ENCODE peak calls at places on chromosomes 4 and X, in four cellular contexts. L is HepG2, M is SK-N-SH, D is GM12878. B is an unnamed sample.

GRCh38 chrX:10043386-10043785 is 76.2 kb downstream of the CLDN34 start:
- DNase-seq in D (no peak), M (no peak), L (no peak), B (no peak)

GRCh38 chr4:163264934-163265333 is 67.5 kb downstream of the NPY1R start:
- DNase-seq in D (no peak), L (no peak), M (no peak), B (no peak)

GRCh38 chr4:94262163-94263016 is 54.7 kb downstream of the SMARCAD1 start:
- DNase-seq in L (no peak), D (no peak), M (no peak), B (no peak)

GRCh38 chr4:2069986-2070385 is 10.9 kb downstream of the NAT8L start:
- DNase-seq in D (no peak), M (peak; percentile 38), L (no peak), B (no peak)

GRCh38 chr4:123361195-123361861 is 35.3 kb upstream of the SPRY1 start:
- DNase-seq in M (no peak), L (no peak), D (no peak), B (no peak)

GRCh38 chrX:40434947-40435346 is 145.8 kb upstream of the ATP6AP2 start:
- DNase-seq in D (no peak), M (peak; percentile 51), L (no peak), B (no peak)

GRCh38 chr4:156898373-156899117 is 73.1 kb downstream of the PDGFC start:
- DNase-seq in M (no peak), L (peak; percentile 35), D (no peak), B (no peak)

GRCh38 chr4:105620640-105621323 is 68.4 kb downstream of the ARHGEF38 start:
- DNase-seq in D (no peak), L (no peak), M (no peak), B (peak; percentile 16)

GRCh38 chrX:109732780-109733657 is at the start of gene ACSL4:
- DNase-seq in D (no peak), M (peak; percentile 88), L (peak; percentile 63), B (peak; percentile 42)

GRCh38 chrX:55014897-55015299 is 14.7 kb downstream of the APEX2 start:
- DNase-seq in M (no peak), L (no peak), D (no peak), B (no peak)

GRCh38 chr4:179059396-179059795 is 1617.2 kb upstream of the AGA start:
- DNase-seq in D (no peak), L (no peak), M (no peak), B (no peak)

GRCh38 chr4:3416270-3416669 is 25.5 kb upstream of the HGFAC start:
- DNase-seq in D (no peak), M (no peak), L (no peak), B (no peak)

GRCh38 chrX:4851534-4851933 is 1138.1 kb upstream of the PRKX start:
- DNase-seq in L (no peak), D (no peak), M (no peak), B (no peak)

GRCh38 chr4:165684177-165684870 is 188.7 kb upstream of the TLL1 start:
- DNase-seq in L (no peak), D (no peak), M (no peak), B (no peak)

GRCh38 chr4:53861856-53862610 is 202.4 kb downstream of the CHIC2 start:
- DNase-seq in M (no peak), L (no peak), D (no peak), B (no peak)

GRCh38 chr4:123503698-123504389 is 107.2 kb downstream of the SPRY1 start:
- DNase-seq in D (no peak), M (no peak), L (no peak), B (no peak)

GRCh38 chr4:38678078-38678477 is 14.1 kb downstream of the KLF3 start:
- DNase-seq in M (no peak), D (no peak), L (no peak), B (no peak)

GRCh38 chrX:10157545-10157944 is 770 bp downstream of the CLCN4 start:
- DNase-seq in L (no peak), M (no peak), D (no peak), B (no peak)

GRCh38 chr4:161577604-161578301 is 586.0 kb downstream of the FSTL5 start:
- DNase-seq in M (no peak), L (no peak), D (no peak), B (no peak)

GRCh38 chr4:26238426-26238781 is 82.4 kb upstream of the RBPJ start:
- DNase-seq in L (peak; percentile 55), M (no peak), D (no peak), B (no peak)

GRCh38 chrX:133523094-133523493 is 107.8 kb upstream of the GPC4 start:
- DNase-seq in L (no peak), D (no peak), M (no peak), B (no peak)

GRCh38 chrX:115679460-115679859 is 118.5 kb downstream of the PLS3 start:
- DNase-seq in D (no peak), M (peak; percentile 61), L (peak; percentile 5), B (peak; percentile 7)

GRCh38 chr4:83259586-83259985 is 25.0 kb downstream of the COQ2 start:
- DNase-seq in M (no peak), L (no peak), D (no peak), B (no peak)

GRCh38 chr4:5757091-5757490 is 46.1 kb downstream of the EVC start:
- DNase-seq in L (no peak), M (no peak), D (no peak), B (no peak)

GRCh38 chrX:105189093-105189492 is 31.4 kb downstream of the TEX13A start:
- DNase-seq in L (no peak), D (no peak), M (no peak), B (no peak)

GRCh38 chr4:122083356-122083755 is 68.8 kb upstream of the BLTP1 start:
- DNase-seq in M (no peak), D (no peak), L (no peak), B (no peak)

GRCh38 chr4:25807101-25807728 is 55.6 kb downstream of the SEL1L3 start:
- DNase-seq in D (no peak), M (no peak), L (no peak), B (no peak)

GRCh38 chrX:113300580-113300979 is 459.9 kb upstream of the AMOT start:
- DNase-seq in M (no peak), L (no peak), D (no peak), B (no peak)

GRCh38 chrX:30689116-30689515 is 35.9 kb downstream of the GK start:
- DNase-seq in L (no peak), D (no peak), M (no peak), B (no peak)

GRCh38 chrX:30693999-30694650 is 40.9 kb downstream of the GK start:
- DNase-seq in M (no peak), L (peak; percentile 47), D (no peak), B (no peak)

GRCh38 chrX:30690330-30690729 is 37.1 kb downstream of the GK start:
- DNase-seq in D (no peak), L (no peak), M (no peak), B (no peak)
- H3K4me2 ChIP-seq in D (no peak overlapping the region), L (no peak overlapping the region), M (no peak overlapping the region), B (no peak overlapping the region)

GRCh38 chr4:4574792-4575191 is 32.9 kb upstream of the STX18 start:
- DNase-seq in M (no peak), L (no peak), D (no peak), B (peak; percentile 10)

GRCh38 chr4:4574052-4574451 is 32.2 kb upstream of the STX18 start:
- DNase-seq in M (no peak), L (no peak), D (no peak), B (no peak)

GRCh38 chr4:4572821-4573220 is 31.0 kb upstream of the STX18 start:
- DNase-seq in M (no peak), L (no peak), D (no peak), B (no peak)

GRCh38 chr4:4577359-4577875 is 35.6 kb upstream of the STX18 start:
- DNase-seq in D (no peak), L (no peak), M (no peak), B (no peak)

DNA sequence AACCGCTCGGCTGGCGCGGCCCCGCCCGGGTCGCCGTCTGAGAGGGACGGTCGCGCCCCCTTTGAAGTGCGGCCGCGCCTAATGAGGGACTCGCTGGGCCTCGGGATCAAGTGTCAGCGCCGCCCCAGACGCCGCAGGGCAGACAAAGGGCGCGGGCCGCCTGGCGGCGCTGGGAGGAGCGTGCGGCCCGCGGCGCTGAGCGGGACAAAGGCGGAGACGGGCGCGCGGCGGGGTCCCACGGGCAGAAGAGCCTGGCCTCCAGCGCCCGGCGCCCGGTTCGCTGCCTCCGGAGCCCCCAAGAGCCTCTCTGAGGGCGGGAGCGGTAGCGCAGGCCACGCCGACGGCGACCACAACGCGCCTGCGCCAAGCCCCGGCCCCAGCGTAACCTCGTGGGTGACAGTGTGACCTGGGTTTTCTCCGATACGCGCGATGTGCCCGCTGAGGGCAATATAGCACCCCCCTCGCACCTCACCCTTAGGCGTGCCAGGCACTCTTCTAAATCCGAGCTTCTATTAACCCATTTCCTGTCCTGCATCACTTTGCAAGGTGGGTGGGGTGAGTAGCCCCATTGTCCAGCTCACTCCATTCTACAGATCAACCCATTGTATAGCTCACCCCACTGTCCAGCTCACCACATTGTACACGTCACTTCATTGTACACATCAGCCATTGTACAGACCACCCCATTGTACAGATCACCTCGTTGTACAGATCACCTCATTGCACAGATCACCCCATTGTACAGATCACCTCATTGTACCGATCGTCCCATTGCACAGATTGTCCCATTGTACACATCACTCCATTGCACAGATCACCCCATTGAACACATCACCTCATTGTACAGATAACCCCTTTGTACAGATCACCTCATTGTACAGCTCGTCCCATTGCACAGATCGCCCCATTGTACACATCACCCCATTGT is 33.7 kb upstream of the STX18 start:
- DNase-seq in D (peak; percentile 9), M (peak; percentile 78), L (no peak), B (peak; percentile 33)
- TF ChIP-seq POLR2AphosphoS5 in D (no peak), M (no peak), L (no peak), B (no peak)

DNA sequence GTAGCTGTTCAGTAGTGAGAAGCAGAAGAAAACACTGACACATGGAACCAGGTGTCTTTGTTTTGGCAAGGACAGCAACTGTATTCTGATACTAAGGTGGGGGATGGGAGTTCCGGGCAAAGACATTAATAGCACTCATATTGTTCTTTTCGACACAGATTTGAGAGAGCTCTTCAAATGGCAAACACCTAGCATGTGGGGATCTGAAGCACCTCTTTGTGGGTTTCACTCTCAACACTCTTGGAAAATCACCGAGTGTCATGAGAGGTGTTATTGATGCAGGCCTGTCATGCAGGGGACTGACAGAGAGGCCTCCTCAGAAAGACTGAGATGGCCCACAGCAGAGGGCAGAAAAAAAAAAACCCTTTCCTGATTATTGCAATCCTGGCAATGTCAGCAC is 228.4 kb upstream of the VCX start:
- DNase-seq in D (no peak), M (no peak), L (no peak), B (no peak)
- H3K4me2 ChIP-seq in D (no peak overlapping the region), M (no peak overlapping the region), L (no peak overlapping the region), B (no peak overlapping the region)

GRCh38 chr4:30924521-30924920 is 204.4 kb downstream of the PCDH7 start:
- DNase-seq in M (no peak), L (no peak), D (no peak), B (no peak)

GRCh38 chr4:30916337-30917274 is 196.4 kb downstream of the PCDH7 start:
- DNase-seq in L (no peak), M (no peak), D (no peak), B (no peak)

GRCh38 chr4:30920043-30920442 is 199.9 kb downstream of the PCDH7 start:
- DNase-seq in L (no peak), M (no peak), D (no peak), B (peak; percentile 73)

GRCh38 chr4:30917946-30918345 is 197.8 kb downstream of the PCDH7 start:
- DNase-seq in M (no peak), L (no peak), D (no peak), B (no peak)

DNA sequence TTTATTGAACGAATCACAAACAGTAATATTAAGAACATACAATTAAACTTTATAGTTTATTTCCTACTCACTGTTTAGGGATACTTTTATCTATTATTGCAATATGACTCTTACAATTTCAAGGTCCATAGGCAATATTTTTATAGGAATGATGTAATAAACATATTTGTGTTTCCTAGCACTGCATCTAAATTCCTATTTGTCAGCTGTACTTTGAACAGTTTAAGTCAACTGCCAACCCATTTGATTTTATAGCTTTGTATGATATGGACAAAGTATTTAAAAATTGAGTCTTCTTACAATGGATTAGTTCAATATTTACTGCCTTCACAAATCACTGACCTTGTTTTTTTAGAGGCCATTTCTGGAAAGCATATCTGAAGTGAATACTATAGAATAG is 199.3 kb downstream of the PCDH7 start:
- DNase-seq in L (no peak), D (no peak), M (no peak), B (no peak)
- TF ChIP-seq POLR2AphosphoS5 in L (no peak), D (no peak), M (no peak), B (no peak)